ENCODE peak calls at places on chromosome 22, in six cellular contexts. C, K, R, M, U and W are unnamed samples.

GRCh38 chr22:27842236-27842993 is 40.9 kb upstream of the MN1 start:
- DNase-seq in C (no peak), K (no peak), R (no peak), M (no peak), U (no peak), W (no peak)

GRCh38 chr22:29756341-29756740 is 10.5 kb downstream of the ZMAT5 start:
- DNase-seq in C (no peak), K (no peak), R (no peak), M (no peak), U (no peak), W (no peak)

GRCh38 chr22:24418786-24419479 is 8.5 kb upstream of the ADORA2A start:
- DNase-seq in C (no peak), K (no peak), R (no peak), M (no peak), U (no peak), W (no peak)

GRCh38 chr22:28829358-28830181 is 29.2 kb upstream of the XBP1 start:
- DNase-seq in C (peak; percentile 71), K (peak; percentile 91), R (peak; percentile 60), M (peak; percentile 84), U (peak; percentile 70), W (peak; percentile 78)

GRCh38 chr22:30422481-30423295 is 2.9 kb upstream of the MTFP1 start:
- DNase-seq in C (peak; percentile 24), K (peak; percentile 76), R (no peak), M (peak; percentile 74), U (peak; percentile 89), W (peak; percentile 86)

GRCh38 chr22:43879901-43880742 is 11.7 kb downstream of the PNPLA5 start:
- DNase-seq in C (no peak), K (no peak), R (no peak), M (no peak), U (no peak), W (no peak)

GRCh38 chr22:31345331-31346254 is 553 bp downstream of the PATZ1 start:
- DNase-seq in C (peak; percentile 83), K (peak; percentile 95), R (peak; percentile 89), M (peak; percentile 92), U (peak; percentile 78), W (peak; percentile 89)

GRCh38 chr22:38449776-38450175 is 5.2 kb downstream of the KCNJ4 start:
- DNase-seq in C (no peak), K (no peak), R (no peak), M (no peak), U (no peak), W (no peak)

GRCh38 chr22:30284172-30284571 is 5.1 kb downstream of the CASTOR1 start:
- DNase-seq in C (no peak), K (no peak), R (no peak), M (no peak), U (no peak), W (no peak)

GRCh38 chr22:31091106-31091975 is 10.2 kb downstream of the SMTN start:
- DNase-seq in C (no peak), K (peak; percentile 30), R (no peak), M (no peak), U (no peak), W (no peak)

GRCh38 chr22:48579035-48579914 is 1248.4 kb downstream of the BRD1 start:
- DNase-seq in C (no peak), K (no peak), R (no peak), M (no peak), U (no peak), W (no peak)

GRCh38 chr22:23777776-23778575 is 5.3 kb downstream of the MMP11 start:
- DNase-seq in C (peak; percentile 69), K (no peak), R (no peak), M (no peak), U (no peak), W (no peak)

GRCh38 chr22:48500481-48501230 is 1327.0 kb downstream of the BRD1 start:
- DNase-seq in C (no peak), K (no peak), R (no peak), M (peak; percentile 7), U (no peak), W (no peak)

GRCh38 chr22:35301370-35301874 is 1.7 kb downstream of the TOM1 start:
- DNase-seq in C (no peak), K (peak; percentile 31), R (no peak), M (peak; percentile 96), U (peak; percentile 100), W (peak; percentile 99)
- H3K4me3 ChIP-seq in C (no peak overlapping the region), K (no peak overlapping the region), R (no peak overlapping the region), M (peak overlapping the region; percentile 70), U (peak overlapping the region; percentile 91), W (peak overlapping the region; percentile 89)

GRCh38 chr22:20316217-20316843 is 3.5 kb downstream of the DGCR6L start:
- DNase-seq in C (no peak), K (no peak), R (no peak), M (no peak), U (no peak), W (no peak)

GRCh38 chr22:20319745-20320658 is at the start of gene DGCR6L:
- DNase-seq in C (peak; percentile 97), K (peak; percentile 99), R (peak; percentile 95), M (peak; percentile 96), U (peak; percentile 95), W (peak; percentile 95)

GRCh38 chr22:20316844-20317401 is 2.9 kb downstream of the DGCR6L start:
- DNase-seq in C (no peak), K (no peak), R (no peak), M (no peak), U (no peak), W (no peak)

GRCh38 chr22:20315337-20316216 is 4.3 kb downstream of the DGCR6L start:
- DNase-seq in C (no peak), K (no peak), R (no peak), M (no peak), U (no peak), W (no peak)

DNA sequence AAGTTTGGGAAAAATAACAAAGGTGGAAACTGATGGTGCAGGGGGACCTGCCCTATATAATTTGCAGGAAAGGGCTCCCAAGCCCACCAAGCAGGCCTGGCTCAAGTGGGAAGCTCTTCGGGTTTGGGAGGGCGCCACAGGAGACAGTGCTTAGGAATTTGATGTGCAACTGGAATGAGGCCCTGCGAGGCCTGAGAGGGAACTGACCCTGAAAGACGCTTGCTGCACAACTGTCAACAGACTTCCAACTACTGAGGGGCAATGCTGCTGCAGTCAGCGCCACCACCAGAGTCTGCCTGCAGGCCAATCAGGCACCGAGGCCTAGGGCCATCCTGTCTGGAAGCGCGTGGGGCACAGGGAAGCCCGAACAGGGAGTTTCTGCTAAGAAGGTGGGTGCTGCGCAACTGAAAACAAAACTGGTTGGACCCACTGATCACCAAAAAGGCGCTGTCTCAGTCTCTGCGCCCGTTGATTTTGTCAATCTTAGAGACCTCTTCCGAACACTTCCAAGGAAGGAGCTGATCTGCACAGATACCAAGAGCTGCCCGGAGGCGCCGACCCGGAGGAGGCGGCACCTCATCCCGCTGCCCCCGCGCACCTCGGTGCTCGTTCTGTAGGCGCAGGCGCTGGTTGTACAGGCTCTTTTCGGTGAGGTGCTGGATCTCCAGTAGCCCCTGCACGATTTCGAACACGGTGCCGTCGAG is 667 bp downstream of the DGCR6L start:
- DNase-seq in C (peak; percentile 42), K (peak; percentile 65), R (no peak), M (peak; percentile 45), U (no peak), W (peak; percentile 37)
- TF ChIP-seq CTCF in C (no peak), K (no peak), R (no peak), M (no peak), U (no peak), W (no peak)

DNA sequence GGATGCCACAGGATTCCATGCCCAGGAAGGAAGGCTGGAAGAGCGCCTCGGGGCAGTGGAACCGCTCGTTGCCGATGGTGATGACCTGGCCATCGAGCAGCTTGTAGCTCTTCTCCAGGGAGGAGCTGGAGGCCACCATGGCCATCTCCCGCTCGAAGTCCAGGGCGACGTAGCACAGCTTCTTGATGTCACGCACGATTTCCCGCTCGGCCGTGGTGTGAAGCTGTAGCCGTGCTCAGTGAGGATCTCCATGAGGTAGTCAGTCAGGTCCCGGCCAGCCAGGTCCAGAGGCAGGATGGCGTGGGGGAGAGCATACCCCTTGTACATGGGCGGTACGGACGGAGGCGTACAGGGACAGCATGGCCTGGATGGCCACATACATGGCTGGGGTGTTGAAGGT is 17.9 kb upstream of the EP300 start:
- DNase-seq in C (no peak), K (no peak), R (no peak), M (no peak), U (no peak), W (no peak)
- H3K4me3 ChIP-seq in C (no peak overlapping the region), K (no peak overlapping the region), R (no peak overlapping the region), M (no peak overlapping the region), U (no peak overlapping the region), W (no peak overlapping the region)

DNA sequence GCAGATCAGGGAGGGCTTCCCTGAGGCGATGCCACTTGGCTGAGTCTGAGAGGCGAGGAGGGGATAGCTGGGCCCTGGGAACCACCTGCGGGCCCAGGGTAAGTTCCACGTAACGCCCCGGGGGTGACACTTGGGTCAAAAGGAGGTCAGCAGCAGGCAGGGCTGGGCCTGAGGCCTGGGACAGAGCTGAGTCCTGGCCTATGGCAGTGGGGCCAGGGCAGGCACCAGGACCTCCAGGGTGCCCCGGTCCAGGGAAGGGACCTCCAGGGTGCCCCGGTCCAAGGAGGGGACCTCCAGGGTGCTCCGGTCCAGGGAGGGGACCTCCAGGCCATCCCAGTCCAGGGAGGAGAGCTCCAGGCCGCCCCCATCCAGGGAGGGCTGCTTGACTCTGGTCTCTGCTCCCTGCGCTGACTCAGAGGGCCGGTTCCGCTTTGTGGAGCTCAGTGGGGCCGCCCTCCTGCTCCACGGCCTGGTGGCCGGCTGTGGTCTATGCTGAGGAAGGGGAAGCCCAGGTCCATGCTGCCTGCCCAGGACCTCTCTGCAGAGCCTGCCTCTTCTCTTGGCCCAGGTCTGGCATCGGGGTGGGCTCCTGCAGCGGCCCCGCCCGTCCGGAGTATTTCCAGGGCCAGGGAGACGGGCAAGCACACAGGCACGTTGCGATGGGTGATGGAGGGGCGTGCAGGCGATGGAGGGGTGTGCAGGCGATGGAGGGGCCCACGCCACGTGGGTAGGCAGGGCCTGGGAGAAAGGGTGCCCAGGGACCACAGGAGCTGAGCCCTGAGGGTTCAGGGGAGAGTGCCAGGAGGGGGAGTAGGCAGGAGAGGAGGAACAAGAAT is 19.5 kb upstream of the WNT7B start:
- DNase-seq in C (no peak), K (no peak), R (no peak), M (peak; percentile 89), U (peak; percentile 70), W (peak; percentile 62)
- TF ChIP-seq CTCF in C (no peak), K (no peak), R (no peak), M (no peak), U (peak; percentile 10), W (no peak)

GRCh38 chr22:42196454-42196853 is 65.8 kb upstream of the CYP2D6 start:
- DNase-seq in C (no peak), K (no peak), R (no peak), M (no peak), U (no peak), W (no peak)

GRCh38 chr22:42203609-42204008 is 66.8 kb downstream of the TCF20 start:
- DNase-seq in C (no peak), K (peak; percentile 51), R (no peak), M (no peak), U (no peak), W (no peak)

GRCh38 chr22:42207918-42208317 is 62.5 kb downstream of the TCF20 start:
- DNase-seq in C (no peak), K (no peak), R (no peak), M (no peak), U (no peak), W (no peak)

GRCh38 chr22:42202669-42203068 is 67.8 kb downstream of the TCF20 start:
- DNase-seq in C (no peak), K (no peak), R (peak; percentile 26), M (peak; percentile 78), U (peak; percentile 12), W (peak; percentile 15)

GRCh38 chr22:42202048-42202447 is 68.4 kb downstream of the TCF20 start:
- DNase-seq in C (no peak), K (no peak), R (peak; percentile 14), M (peak; percentile 59), U (no peak), W (no peak)
- H3K4me3 ChIP-seq in C (no peak overlapping the region), K (no peak overlapping the region), R (no peak overlapping the region), M (no peak overlapping the region), U (no peak overlapping the region), W (no peak overlapping the region)

GRCh38 chr22:17115311-17115710 is 5.8 kb downstream of the TMEM121B start:
- DNase-seq in C (no peak), K (no peak), R (no peak), M (peak; percentile 11), U (no peak), W (no peak)
- TF ChIP-seq CTCF in C (no peak), K (no peak), R (no peak), M (no peak), U (no peak), W (no peak)